ENCODE peak calls at places on chromosome 17, in four cellular contexts. One of them, this sample, is unnamed.

GRCh38 chr17:72516772-72517399 is 396.1 kb downstream of the SOX9 start:
- DNase-seq in heart right ventricle: peak; percentile 31
- DNase-seq in A549: peak; percentile 59
- DNase-seq in Peyer's patch: no peak
- DNase-seq in this sample: peak; percentile 22

GRCh38 chr17:5097101-5097834 is 14.4 kb downstream of the ZNF232 start:
- DNase-seq in heart right ventricle: peak; percentile 72
- DNase-seq in A549: no peak
- DNase-seq in Peyer's patch: peak; percentile 77
- DNase-seq in this sample: peak; percentile 60

GRCh38 chr17:11490171-11490760 is 108.0 kb upstream of the DNAH9 start:
- DNase-seq in heart right ventricle: no peak
- DNase-seq in A549: no peak
- DNase-seq in Peyer's patch: no peak
- DNase-seq in this sample: no peak

GRCh38 chr17:77696720-77697460 is 261.6 kb upstream of the TNRC6C start:
- DNase-seq in A549: no peak
- DNase-seq in Peyer's patch: peak; percentile 22
- DNase-seq in heart right ventricle: no peak
- DNase-seq in this sample: no peak

GRCh38 chr17:35733366-35733765 is 1.9 kb downstream of the RASL10B start:
- DNase-seq in A549: no peak
- DNase-seq in heart right ventricle: no peak
- DNase-seq in Peyer's patch: no peak
- DNase-seq in this sample: no peak

GRCh38 chr17:58487589-58488427 is at the start of gene HSF5:
- DNase-seq in A549: no peak
- DNase-seq in Peyer's patch: peak; percentile 87
- DNase-seq in heart right ventricle: peak; percentile 29
- DNase-seq in this sample: no peak

GRCh38 chr17:81440511-81441244 is 45.4 kb downstream of the BAHCC1 start:
- DNase-seq in Peyer's patch: no peak
- DNase-seq in A549: peak; percentile 87
- DNase-seq in heart right ventricle: no peak
- DNase-seq in this sample: no peak

GRCh38 chr17:11991461-11991860 is 5.8 kb downstream of the ZNF18 start:
- DNase-seq in A549: no peak
- DNase-seq in heart right ventricle: no peak
- DNase-seq in Peyer's patch: no peak
- DNase-seq in this sample: no peak

GRCh38 chr17:40793800-40794199 is 6.0 kb downstream of the KRT28 start:
- DNase-seq in A549: no peak
- DNase-seq in Peyer's patch: no peak
- DNase-seq in heart right ventricle: no peak
- DNase-seq in this sample: no peak

GRCh38 chr17:71458322-71458721 is 662.5 kb upstream of the SOX9 start:
- DNase-seq in heart right ventricle: no peak
- DNase-seq in Peyer's patch: no peak
- DNase-seq in A549: no peak
- DNase-seq in this sample: no peak

GRCh38 chr17:27367121-27367981 is 73.4 kb downstream of the WSB1 start:
- DNase-seq in A549: no peak
- DNase-seq in heart right ventricle: no peak
- DNase-seq in Peyer's patch: no peak
- DNase-seq in this sample: no peak

GRCh38 chr17:79075433-79075805 is 795 bp downstream of the ENGASE start:
- DNase-seq in Peyer's patch: no peak
- DNase-seq in A549: no peak
- DNase-seq in heart right ventricle: no peak
- DNase-seq in this sample: no peak

GRCh38 chr17:34146440-34147043 is 108.5 kb upstream of the CCL2 start:
- DNase-seq in heart right ventricle: peak; percentile 53
- DNase-seq in Peyer's patch: peak; percentile 69
- DNase-seq in A549: peak; percentile 44
- DNase-seq in this sample: peak; percentile 32

GRCh38 chr17:63841350-63842172 is 924 bp downstream of the SMARCD2 start:
- DNase-seq in A549: no peak
- DNase-seq in Peyer's patch: peak; percentile 81
- DNase-seq in heart right ventricle: peak; percentile 72
- DNase-seq in this sample: peak; percentile 45

GRCh38 chr17:9684955-9685621 is 39.8 kb downstream of the USP43 start:
- DNase-seq in A549: no peak
- DNase-seq in heart right ventricle: no peak
- DNase-seq in Peyer's patch: no peak
- DNase-seq in this sample: peak; percentile 80

GRCh38 chr17:18851206-18851605 is 6.7 kb upstream of the PRPSAP2 start:
- DNase-seq in heart right ventricle: no peak
- DNase-seq in A549: no peak
- DNase-seq in Peyer's patch: no peak
- DNase-seq in this sample: no peak

GRCh38 chr17:3024346-3024745 is 39.1 kb downstream of the OR1D5 start:
- DNase-seq in A549: no peak
- DNase-seq in Peyer's patch: no peak
- DNase-seq in heart right ventricle: no peak
- DNase-seq in this sample: no peak

GRCh38 chr17:48051706-48052486 is 3.7 kb downstream of the NFE2L1 start:
- DNase-seq in Peyer's patch: peak; percentile 65
- DNase-seq in A549: no peak
- DNase-seq in heart right ventricle: peak; percentile 55
- DNase-seq in this sample: peak; percentile 28

GRCh38 chr17:17928422-17929386 is 43.5 kb downstream of the TOM1L2 start:
- DNase-seq in Peyer's patch: peak; percentile 7
- DNase-seq in A549: no peak
- DNase-seq in heart right ventricle: no peak
- DNase-seq in this sample: no peak

GRCh38 chr17:76547183-76547641 is 7.4 kb downstream of the PRCD start:
- DNase-seq in A549: peak; percentile 72
- DNase-seq in Peyer's patch: peak; percentile 84
- DNase-seq in heart right ventricle: no peak
- DNase-seq in this sample: peak; percentile 52

GRCh38 chr17:61406543-61406845 is 6.9 kb downstream of the TBX2 start:
- DNase-seq in A549: no peak
- DNase-seq in heart right ventricle: no peak
- DNase-seq in Peyer's patch: no peak
- DNase-seq in this sample: no peak
- H3K27ac ChIP-seq in A549: no peak overlapping the region
- H3K27ac ChIP-seq in heart right ventricle: peak overlapping the region; percentile 70
- H3K27ac ChIP-seq in Peyer's patch: no peak overlapping the region
- H3K27ac ChIP-seq in this sample: peak overlapping the region; percentile 84

GRCh38 chr17:36911007-36911406 is 26.3 kb upstream of the LHX1 start:
- DNase-seq in Peyer's patch: no peak
- DNase-seq in heart right ventricle: no peak
- DNase-seq in A549: no peak
- DNase-seq in this sample: no peak
- H3K4me3 ChIP-seq in Peyer's patch: no peak overlapping the region
- H3K4me3 ChIP-seq in heart right ventricle: no peak overlapping the region
- H3K4me3 ChIP-seq in A549: no peak overlapping the region
- H3K4me3 ChIP-seq in this sample: no peak overlapping the region

DNA sequence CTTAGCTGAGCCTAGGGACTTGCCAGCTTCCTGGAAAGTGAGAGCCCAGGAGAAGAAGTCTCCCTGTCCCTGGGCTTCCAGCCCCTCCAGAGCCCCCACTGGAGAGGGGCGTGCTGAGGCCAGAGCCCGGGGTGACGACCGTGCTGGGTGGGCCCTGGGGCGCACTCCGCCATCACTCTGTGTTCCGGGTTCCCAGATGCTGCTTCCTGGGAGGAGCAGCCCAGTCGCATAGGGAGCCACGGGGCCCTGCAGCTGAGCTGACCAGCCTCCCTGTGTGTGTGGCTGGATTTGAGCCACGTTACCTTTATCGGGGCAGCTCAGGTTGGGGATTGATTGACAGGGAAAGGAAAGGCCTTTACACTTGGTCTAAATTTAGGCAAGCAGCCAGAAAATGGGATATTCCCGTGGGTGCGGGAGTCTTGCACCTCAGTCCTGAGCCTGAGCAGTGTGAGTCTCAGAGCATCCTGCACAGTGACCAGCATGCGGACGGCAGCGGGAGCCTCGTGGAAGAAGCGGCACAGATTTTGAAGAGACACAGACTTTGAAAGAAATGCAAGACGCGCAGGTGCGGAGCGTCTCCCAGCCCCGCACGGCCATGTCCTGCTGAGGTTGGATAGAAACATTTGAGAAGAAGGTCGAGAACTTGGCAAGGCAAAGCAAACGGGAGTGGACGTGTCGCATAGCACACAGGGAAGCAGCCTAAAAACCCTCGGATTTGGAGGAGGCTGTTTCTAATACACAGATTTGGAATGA is 51.3 kb upstream of the ZNF750 start:
- DNase-seq in A549: no peak
- DNase-seq in Peyer's patch: no peak
- DNase-seq in heart right ventricle: peak; percentile 8
- DNase-seq in this sample: no peak
- H3K27ac ChIP-seq in A549: no peak overlapping the region
- H3K27ac ChIP-seq in Peyer's patch: no peak overlapping the region
- H3K27ac ChIP-seq in heart right ventricle: peak overlapping the region; percentile 57
- H3K27ac ChIP-seq in this sample: peak overlapping the region; percentile 90

GRCh38 chr17:74343526-74344284 is 17.7 kb downstream of the KIF19 start:
- DNase-seq in heart right ventricle: no peak
- DNase-seq in Peyer's patch: no peak
- DNase-seq in A549: no peak
- DNase-seq in this sample: no peak
- H3K4me3 ChIP-seq in heart right ventricle: no peak overlapping the region
- H3K4me3 ChIP-seq in Peyer's patch: no peak overlapping the region
- H3K4me3 ChIP-seq in A549: no peak overlapping the region
- H3K4me3 ChIP-seq in this sample: no peak overlapping the region

GRCh38 chr17:39704821-39705551 is 5.1 kb downstream of the ERBB2 start:
- DNase-seq in A549: peak; percentile 38
- DNase-seq in heart right ventricle: no peak
- DNase-seq in Peyer's patch: no peak
- DNase-seq in this sample: peak; percentile 50
- H3K27ac ChIP-seq in A549: no peak overlapping the region
- H3K27ac ChIP-seq in heart right ventricle: peak overlapping the region; percentile 59
- H3K27ac ChIP-seq in Peyer's patch: peak overlapping the region; percentile 76
- H3K27ac ChIP-seq in this sample: peak overlapping the region; percentile 98